ENCODE peak calls at places on chromosomes 3 and 15, in five cellular contexts. P is body of pancreas; S is uterus; H is iris pigment epithelial cell; R is stimulated activated CD4-positive, alpha-beta T cell treated with anti-CD3 and anti-CD28 coated beads, Interleukin-15, amount 100 ng/mL, for 48 hours. C is an unnamed sample.

GRCh38 chr15:71473751-71474150 is 336.6 kb upstream of the NR2E3 start:
- DNase-seq in P (no peak), S (no peak), H (no peak), R (no peak), C (no peak)

GRCh38 chr3:30747771-30748281 is 141.4 kb downstream of the TGFBR2 start:
- DNase-seq in P (no peak), S (no peak), H (peak), R (no peak), C (no peak)

GRCh38 chr3:97823503-97824004 is 1.7 kb downstream of the CRYBG3 start:
- DNase-seq in P (no peak), S (no peak), H (no peak), R (no peak), C (no peak)

GRCh38 chr15:75198560-75199346 is 2.9 kb upstream of the C15orf39 start:
- DNase-seq in P (no peak), S (no peak), H (peak), R (no peak), C (no peak)

GRCh38 chr3:118098818-118099217 is 935.8 kb downstream of the IGSF11 start:
- DNase-seq in P (no peak), S (no peak), H (no peak), R (no peak), C (no peak)

GRCh38 chr15:39997031-39997430 is 42.0 kb downstream of the SRP14 start:
- DNase-seq in P (no peak), S (no peak), H (peak), R (no peak), C (no peak)

GRCh38 chr15:89836255-89837133 is 21.8 kb upstream of the ANPEP start:
- DNase-seq in P (peak), S (no peak), H (peak), R (no peak), C (peak)

GRCh38 chr3:33215739-33216138 is 2.9 kb downstream of the SUSD5 start:
- DNase-seq in P (no peak), S (no peak), H (no peak), R (no peak), C (no peak)

GRCh38 chr15:92797168-92798052 is 102.7 kb upstream of the CHD2 start:
- DNase-seq in P (peak), S (no peak), H (peak), R (no peak), C (peak)

GRCh38 chr3:117314441-117314840 is 604.9 kb downstream of the TUSC7 start:
- DNase-seq in P (no peak), S (no peak), H (no peak), R (no peak), C (no peak)

GRCh38 chr15:90840954-90841353 is 27.4 kb upstream of the FURIN start:
- DNase-seq in P (no peak), S (no peak), H (no peak), R (no peak), C (no peak)

GRCh38 chr3:108301695-108302404 is 5.5 kb downstream of the HHLA2 start:
- DNase-seq in P (no peak), S (no peak), H (no peak), R (no peak), C (no peak)

GRCh38 chr15:65184305-65184943 is 718 bp downstream of the CLPX start:
- DNase-seq in P (peak), S (peak), H (peak), R (no peak), C (no peak)

GRCh38 chr3:153970735-153971347 is 150.3 kb upstream of the ARHGEF26 start:
- DNase-seq in P (no peak), S (no peak), H (peak), R (no peak), C (no peak)

GRCh38 chr3:54772707-54773106 is 155.2 kb downstream of the LRTM1 start:
- DNase-seq in P (no peak), S (no peak), H (no peak), R (no peak), C (no peak)

GRCh38 chr3:29430558-29430971 is 149.7 kb downstream of the RBMS3 start:
- DNase-seq in P (no peak), S (no peak), H (peak), R (no peak), C (peak)

GRCh38 chr3:145915787-145916186 is 245.2 kb downstream of the PLOD2 start:
- DNase-seq in P (no peak), S (no peak), H (no peak), R (no peak), C (no peak)

GRCh38 chr15:27506752-27507151 is 535.8 kb downstream of the GABRG3 start:
- DNase-seq in P (no peak), S (no peak), H (no peak), R (no peak), C (no peak)

GRCh38 chr3:38562467-38562925 is 66.4 kb downstream of the EXOG start:
- DNase-seq in P (no peak), S (no peak), H (no peak), R (no peak), C (no peak)

GRCh38 chr3:197168606-197169005 is 129.8 kb downstream of the DLG1 start:
- DNase-seq in P (no peak), S (no peak), H (peak), R (no peak), C (no peak)

GRCh38 chr3:19046440-19046839 is 101.9 kb upstream of the KCNH8 start:
- DNase-seq in P (no peak), S (no peak), H (peak), R (no peak), C (no peak)

GRCh38 chr3:155101398-155101797 is 21.3 kb downstream of the MME start:
- DNase-seq in P (no peak), S (no peak), H (peak), R (no peak), C (no peak)

GRCh38 chr3:49900491-49901153 is 3.1 kb downstream of the MST1R start:
- DNase-seq in P (peak), S (no peak), H (peak), R (no peak), C (no peak)

GRCh38 chr3:7754653-7755052 is 747.0 kb upstream of the LMCD1 start:
- DNase-seq in P (no peak), S (no peak), H (no peak), R (no peak), C (no peak)

GRCh38 chr3:192841428-192841827 is 76.2 kb downstream of the MB21D2 start:
- DNase-seq in P (no peak), S (no peak), H (no peak), R (no peak), C (no peak)

GRCh38 chr15:86629409-86629808 is 549.7 kb downstream of the AGBL1 start:
- DNase-seq in P (no peak), S (no peak), H (no peak), R (no peak), C (no peak)

GRCh38 chr3:37961622-37962455 is 28.7 kb upstream of the VILL start:
- DNase-seq in P (no peak), S (no peak), H (no peak), R (no peak), C (no peak)

GRCh38 chr3:131361464-131362421 is 19.8 kb upstream of the NUDT16 start:
- DNase-seq in P (peak), S (peak), H (peak), R (no peak), C (no peak)